ENCODE peak calls at places on chromosomes 7 and 10, in six cellular contexts. One of them, this sample, is unnamed.

GRCh38 chr10:132363921-132364593 is 32.1 kb downstream of the LRRC27 start:
- DNase-seq in coronary artery: no peak
- DNase-seq in GM23338: no peak
- DNase-seq in cardiac muscle cell: no peak
- DNase-seq in WERI-Rb-1: no peak
- DNase-seq in GM23248: peak; percentile 44
- DNase-seq in this sample: no peak

GRCh38 chr10:54585572-54585971 is 215.5 kb downstream of the PCDH15 start:
- DNase-seq in coronary artery: no peak
- DNase-seq in GM23338: no peak
- DNase-seq in cardiac muscle cell: no peak
- DNase-seq in WERI-Rb-1: no peak
- DNase-seq in GM23248: no peak
- DNase-seq in this sample: no peak

GRCh38 chr7:125090596-125090995 is 161.0 kb upstream of the POT1 start:
- DNase-seq in coronary artery: no peak
- DNase-seq in GM23338: peak; percentile 6
- DNase-seq in cardiac muscle cell: no peak
- DNase-seq in WERI-Rb-1: no peak
- DNase-seq in GM23248: no peak
- DNase-seq in this sample: no peak

GRCh38 chr7:19747740-19748339 is 25.6 kb downstream of the TMEM196 start:
- DNase-seq in coronary artery: no peak
- DNase-seq in GM23338: peak; percentile 82
- DNase-seq in cardiac muscle cell: peak; percentile 58
- DNase-seq in WERI-Rb-1: no peak
- DNase-seq in GM23248: peak; percentile 59
- DNase-seq in this sample: no peak

GRCh38 chr10:129728905-129729540 is 235.1 kb downstream of the EBF3 start:
- DNase-seq in coronary artery: peak; percentile 65
- DNase-seq in GM23338: no peak
- DNase-seq in cardiac muscle cell: no peak
- DNase-seq in WERI-Rb-1: no peak
- DNase-seq in GM23248: no peak
- DNase-seq in this sample: no peak

GRCh38 chr10:61486251-61486650 is 33.1 kb upstream of the TMEM26 start:
- DNase-seq in coronary artery: no peak
- DNase-seq in GM23338: no peak
- DNase-seq in cardiac muscle cell: no peak
- DNase-seq in WERI-Rb-1: no peak
- DNase-seq in GM23248: no peak
- DNase-seq in this sample: no peak

GRCh38 chr7:45457591-45457990 is 116.6 kb upstream of the ADCY1 start:
- DNase-seq in coronary artery: no peak
- DNase-seq in GM23338: no peak
- DNase-seq in cardiac muscle cell: no peak
- DNase-seq in WERI-Rb-1: no peak
- DNase-seq in GM23248: no peak
- DNase-seq in this sample: no peak

GRCh38 chr10:69876931-69877330 is 75.2 kb downstream of the COL13A1 start:
- DNase-seq in coronary artery: no peak
- DNase-seq in GM23338: no peak
- DNase-seq in cardiac muscle cell: no peak
- DNase-seq in WERI-Rb-1: no peak
- DNase-seq in GM23248: no peak
- DNase-seq in this sample: no peak

GRCh38 chr10:24518981-24519597 is 204.6 kb downstream of the ARHGAP21 start:
- DNase-seq in coronary artery: no peak
- DNase-seq in GM23338: peak; percentile 89
- DNase-seq in cardiac muscle cell: peak; percentile 73
- DNase-seq in WERI-Rb-1: peak; percentile 40
- DNase-seq in GM23248: peak; percentile 79
- DNase-seq in this sample: no peak

GRCh38 chr10:11149499-11149898 is 131.8 kb downstream of the CELF2 start:
- DNase-seq in coronary artery: no peak
- DNase-seq in GM23338: no peak
- DNase-seq in cardiac muscle cell: no peak
- DNase-seq in WERI-Rb-1: no peak
- DNase-seq in GM23248: no peak
- DNase-seq in this sample: peak; percentile 71

GRCh38 chr7:4707980-4708411 is 25.9 kb downstream of the FOXK1 start:
- DNase-seq in coronary artery: no peak
- DNase-seq in GM23338: peak; percentile 97
- DNase-seq in cardiac muscle cell: no peak
- DNase-seq in WERI-Rb-1: no peak
- DNase-seq in GM23248: no peak
- DNase-seq in this sample: no peak

GRCh38 chr7:115678049-115678982 is 352.2 kb downstream of the TFEC start:
- DNase-seq in coronary artery: no peak
- DNase-seq in GM23338: no peak
- DNase-seq in cardiac muscle cell: peak; percentile 38
- DNase-seq in WERI-Rb-1: no peak
- DNase-seq in GM23248: peak; percentile 81
- DNase-seq in this sample: no peak

GRCh38 chr7:23346316-23346715 is 47.2 kb downstream of the MALSU1 start:
- DNase-seq in coronary artery: no peak
- DNase-seq in GM23338: no peak
- DNase-seq in cardiac muscle cell: no peak
- DNase-seq in WERI-Rb-1: no peak
- DNase-seq in GM23248: no peak
- DNase-seq in this sample: no peak

GRCh38 chr7:100965723-100966541 is 3.4 kb upstream of the MUC12 start:
- DNase-seq in coronary artery: no peak
- DNase-seq in GM23338: peak; percentile 100
- DNase-seq in cardiac muscle cell: peak; percentile 66
- DNase-seq in WERI-Rb-1: peak; percentile 80
- DNase-seq in GM23248: peak; percentile 86
- DNase-seq in this sample: peak; percentile 57

GRCh38 chr7:100964630-100965029 is 4.7 kb upstream of the MUC12 start:
- DNase-seq in coronary artery: no peak
- DNase-seq in GM23338: no peak
- DNase-seq in cardiac muscle cell: no peak
- DNase-seq in WERI-Rb-1: no peak
- DNase-seq in GM23248: no peak
- DNase-seq in this sample: no peak

GRCh38 chr7:100966542-100967291 is 2.6 kb upstream of the MUC12 start:
- DNase-seq in coronary artery: no peak
- DNase-seq in GM23338: peak; percentile 46
- DNase-seq in cardiac muscle cell: no peak
- DNase-seq in WERI-Rb-1: no peak
- DNase-seq in GM23248: no peak
- DNase-seq in this sample: no peak

GRCh38 chr7:100963874-100964273 is 5.5 kb upstream of the MUC12 start:
- DNase-seq in coronary artery: no peak
- DNase-seq in GM23338: no peak
- DNase-seq in cardiac muscle cell: no peak
- DNase-seq in WERI-Rb-1: no peak
- DNase-seq in GM23248: no peak
- DNase-seq in this sample: no peak

DNA sequence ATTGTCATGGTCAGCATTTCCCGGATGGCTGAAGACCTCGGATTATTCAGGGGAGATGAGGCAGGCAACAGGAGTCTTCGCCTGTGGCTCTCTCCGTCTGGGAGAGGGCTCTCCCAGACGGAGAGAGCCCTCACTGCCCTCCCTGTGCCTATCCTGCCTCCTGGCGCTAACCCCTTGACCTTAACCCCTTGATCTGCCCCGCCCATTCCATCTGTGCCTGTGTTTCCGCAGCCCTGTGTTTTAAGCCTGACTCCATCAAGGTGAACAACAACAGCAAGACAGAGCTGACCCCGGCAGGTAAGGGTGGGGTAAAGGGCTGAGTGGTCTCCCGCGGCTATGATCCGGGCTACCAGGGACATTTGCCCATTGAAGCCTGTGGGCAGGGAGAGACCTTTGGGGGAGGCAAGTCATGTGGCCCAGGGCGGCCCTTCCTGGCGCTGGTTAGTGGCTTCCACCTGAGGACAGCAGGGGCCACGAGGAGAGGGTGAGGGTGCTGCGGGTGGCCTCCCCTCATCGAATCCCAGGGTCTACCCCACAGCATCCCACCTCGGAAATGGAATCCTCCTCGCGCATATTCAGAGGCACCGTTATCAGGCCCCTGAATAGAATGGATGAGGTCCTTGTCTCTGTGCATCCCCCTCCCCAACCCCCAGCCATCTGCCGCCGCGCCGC is 4.2 kb upstream of the MUC12 start:
- DNase-seq in coronary artery: no peak
- DNase-seq in GM23338: peak; percentile 74
- DNase-seq in cardiac muscle cell: no peak
- DNase-seq in WERI-Rb-1: no peak
- DNase-seq in GM23248: no peak
- DNase-seq in this sample: no peak
- H3K4me3 ChIP-seq in coronary artery: peak overlapping the region; percentile 65
- H3K4me3 ChIP-seq in GM23338: peak overlapping the region; percentile 89
- H3K4me3 ChIP-seq in cardiac muscle cell: peak overlapping the region; percentile 21
- H3K4me3 ChIP-seq in WERI-Rb-1: no peak overlapping the region
- H3K4me3 ChIP-seq in GM23248: no peak overlapping the region
- H3K4me3 ChIP-seq in this sample: peak overlapping the region; percentile 71

GRCh38 chr7:2872296-2872874 is 28.3 kb upstream of the GNA12 start:
- DNase-seq in coronary artery: no peak
- DNase-seq in GM23338: no peak
- DNase-seq in cardiac muscle cell: no peak
- DNase-seq in WERI-Rb-1: no peak
- DNase-seq in GM23248: no peak
- DNase-seq in this sample: no peak

GRCh38 chr7:2873686-2874551 is 29.8 kb upstream of the GNA12 start:
- DNase-seq in coronary artery: no peak
- DNase-seq in GM23338: peak; percentile 60
- DNase-seq in cardiac muscle cell: peak; percentile 92
- DNase-seq in WERI-Rb-1: no peak
- DNase-seq in GM23248: peak; percentile 92
- DNase-seq in this sample: no peak

GRCh38 chr7:2869981-2870380 is 25.9 kb upstream of the GNA12 start:
- DNase-seq in coronary artery: no peak
- DNase-seq in GM23338: no peak
- DNase-seq in cardiac muscle cell: no peak
- DNase-seq in WERI-Rb-1: no peak
- DNase-seq in GM23248: no peak
- DNase-seq in this sample: no peak

GRCh38 chr7:2873146-2873545 is 29.0 kb upstream of the GNA12 start:
- DNase-seq in coronary artery: no peak
- DNase-seq in GM23338: no peak
- DNase-seq in cardiac muscle cell: peak; percentile 4
- DNase-seq in WERI-Rb-1: no peak
- DNase-seq in GM23248: no peak
- DNase-seq in this sample: no peak

DNA sequence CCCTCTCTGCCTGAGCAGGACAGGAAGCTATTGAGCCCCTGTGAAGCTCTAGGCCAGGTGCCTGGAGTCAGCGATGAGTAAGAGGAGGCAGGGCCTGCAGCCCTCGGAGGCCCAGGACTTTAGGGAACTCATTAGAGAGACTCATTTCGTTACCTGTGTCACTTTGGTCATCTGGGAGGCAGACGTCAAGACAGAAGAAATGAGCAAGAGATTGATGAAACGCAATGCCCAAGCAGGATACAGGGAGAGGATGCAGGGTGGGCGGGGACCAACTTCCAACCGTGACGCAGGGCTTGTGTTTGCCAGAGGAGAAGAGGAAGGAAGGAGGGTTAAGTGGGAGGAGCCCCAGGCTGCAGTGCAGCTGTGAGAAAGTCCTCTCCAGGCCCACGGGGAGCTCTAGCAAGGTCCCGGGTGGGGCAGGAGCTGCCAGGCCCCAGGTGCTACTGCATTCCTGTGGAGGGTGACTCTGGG is 26.4 kb upstream of the GNA12 start:
- DNase-seq in coronary artery: no peak
- DNase-seq in GM23338: peak; percentile 59
- DNase-seq in cardiac muscle cell: peak; percentile 84
- DNase-seq in WERI-Rb-1: no peak
- DNase-seq in GM23248: peak; percentile 69
- DNase-seq in this sample: peak; percentile 53
- H3K4me3 ChIP-seq in coronary artery: no peak overlapping the region
- H3K4me3 ChIP-seq in GM23338: no peak overlapping the region
- H3K4me3 ChIP-seq in cardiac muscle cell: no peak overlapping the region
- H3K4me3 ChIP-seq in WERI-Rb-1: no peak overlapping the region
- H3K4me3 ChIP-seq in GM23248: no peak overlapping the region
- H3K4me3 ChIP-seq in this sample: no peak overlapping the region

DNA sequence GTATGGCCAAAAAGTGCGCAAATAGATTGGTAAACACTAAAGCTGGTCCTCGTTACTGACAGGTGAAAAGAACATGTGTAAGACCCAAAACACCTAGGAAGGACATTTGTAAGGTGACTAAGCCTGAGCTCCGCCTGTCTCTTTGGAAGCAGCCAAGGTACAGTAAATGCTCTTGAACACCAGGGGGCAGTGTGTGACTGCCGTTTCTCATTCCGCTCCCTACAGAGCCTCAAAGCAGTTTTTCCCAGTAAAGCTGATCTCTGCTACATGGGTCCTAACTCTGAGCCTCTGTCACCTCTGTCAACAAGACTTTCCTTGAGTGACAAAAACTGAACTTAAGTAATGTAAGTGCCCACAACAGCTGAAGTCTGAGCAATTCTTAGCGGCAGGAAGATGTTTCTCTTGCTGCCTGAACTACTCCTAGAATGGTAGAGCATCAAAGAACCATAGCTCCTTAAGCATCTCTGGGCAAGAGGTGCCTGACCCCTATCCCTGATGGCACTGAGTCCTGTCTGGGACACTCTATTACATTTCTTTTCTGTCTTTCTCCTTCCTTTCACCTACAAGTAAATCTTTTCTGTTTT is 238.0 kb upstream of the INHBA start:
- DNase-seq in coronary artery: no peak
- DNase-seq in GM23338: peak; percentile 86
- DNase-seq in cardiac muscle cell: peak; percentile 84
- DNase-seq in WERI-Rb-1: peak; percentile 67
- DNase-seq in GM23248: peak; percentile 84
- DNase-seq in this sample: peak; percentile 43
- H3K4me3 ChIP-seq in coronary artery: no peak overlapping the region
- H3K4me3 ChIP-seq in GM23338: no peak overlapping the region
- H3K4me3 ChIP-seq in cardiac muscle cell: no peak overlapping the region
- H3K4me3 ChIP-seq in WERI-Rb-1: no peak overlapping the region
- H3K4me3 ChIP-seq in GM23248: no peak overlapping the region
- H3K4me3 ChIP-seq in this sample: no peak overlapping the region

DNA sequence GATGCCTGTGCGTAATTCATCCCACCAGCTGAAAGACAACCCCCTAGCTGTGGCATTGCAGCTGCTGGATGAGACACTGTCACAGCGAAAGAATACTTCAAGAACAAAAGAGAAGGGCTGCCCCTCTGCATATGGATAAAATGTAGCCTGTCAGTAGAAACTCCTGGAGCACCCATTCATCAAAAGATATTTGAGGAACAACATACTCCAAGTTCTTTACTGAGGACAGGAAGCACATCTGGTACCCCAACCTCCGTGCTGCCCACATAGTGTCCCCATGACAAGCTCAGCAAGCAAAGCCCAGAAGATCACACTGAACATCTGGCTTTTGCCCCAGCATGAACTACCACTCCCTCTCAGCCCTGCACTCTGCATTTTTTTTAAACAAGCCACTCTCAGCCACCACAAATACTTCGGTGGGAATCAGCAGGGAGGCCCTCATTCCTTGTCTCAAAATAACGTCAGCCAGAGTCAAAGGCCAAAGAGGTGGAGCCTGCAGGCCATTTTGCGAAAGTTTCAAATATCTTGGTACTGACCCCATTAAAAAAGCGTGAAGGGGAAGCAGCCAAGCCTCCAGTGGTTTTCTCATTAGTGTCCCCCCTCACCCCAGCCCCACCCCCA is 1.7 kb downstream of the CREB3L2 start:
- DNase-seq in coronary artery: peak; percentile 91
- DNase-seq in GM23338: peak; percentile 77
- DNase-seq in cardiac muscle cell: peak; percentile 90
- DNase-seq in WERI-Rb-1: no peak
- DNase-seq in GM23248: peak; percentile 95
- DNase-seq in this sample: no peak
- H3K4me3 ChIP-seq in coronary artery: peak overlapping the region; percentile 73
- H3K4me3 ChIP-seq in GM23338: peak overlapping the region; percentile 63
- H3K4me3 ChIP-seq in cardiac muscle cell: peak overlapping the region; percentile 64
- H3K4me3 ChIP-seq in WERI-Rb-1: peak overlapping the region; percentile 86
- H3K4me3 ChIP-seq in GM23248: peak overlapping the region; percentile 89
- H3K4me3 ChIP-seq in this sample: no peak overlapping the region

GRCh38 chr10:1577371-1577770 is 160.0 kb downstream of the ADARB2 start:
- DNase-seq in coronary artery: no peak
- DNase-seq in GM23338: no peak
- DNase-seq in cardiac muscle cell: no peak
- DNase-seq in WERI-Rb-1: no peak
- DNase-seq in GM23248: no peak
- DNase-seq in this sample: no peak
- H3K4me3 ChIP-seq in coronary artery: no peak overlapping the region
- H3K4me3 ChIP-seq in GM23338: no peak overlapping the region
- H3K4me3 ChIP-seq in cardiac muscle cell: no peak overlapping the region
- H3K4me3 ChIP-seq in WERI-Rb-1: no peak overlapping the region
- H3K4me3 ChIP-seq in GM23248: no peak overlapping the region
- H3K4me3 ChIP-seq in this sample: no peak overlapping the region

This sample was measured in CD8-positive, alpha-beta T cell.